ENCODE peak calls at places on chromosome 16, in eight cellular contexts. K is suprapubic skin, S is BE2C, P is NCI-H1105, W is M059J, N is ecto neural progenitor cell, J is anterior cingulate cortex, Q is spleen. Z is an unnamed sample.
A peak's percentile ranks its signal among the peaks of the same experiment; 100 is the strongest.

GRCh38 chr16:23257682-23258081 is 44.4 kb upstream of the SCNN1B start:
- DNase-seq in J (no peak), K (peak; percentile 18), P (no peak), Q (no peak), W (no peak), S (no peak), N (no peak), Z (no peak)

GRCh38 chr16:56569971-56570370 is 5.1 kb downstream of the MT4 start:
- DNase-seq in J (no peak), Q (no peak), P (no peak), S (no peak), W (no peak), K (no peak), N (no peak), Z (no peak)

GRCh38 chr16:12942861-12943260 is 41.5 kb downstream of the SHISA9 start:
- DNase-seq in Q (no peak), J (no peak), S (no peak), P (no peak), W (no peak), K (no peak), N (no peak), Z (no peak)

GRCh38 chr16:66924527-66925321 is 611 bp downstream of the RRAD start:
- DNase-seq in W (no peak), J (no peak), S (peak; percentile 52), K (no peak), P (no peak), N (peak; percentile 80), Q (no peak), Z (no peak)

GRCh38 chr16:80084614-80085013 is 456.2 kb upstream of the DYNLRB2 start:
- DNase-seq in S (no peak), P (no peak), N (peak; percentile 60), K (peak; percentile 62), W (peak; percentile 49), J (no peak), Q (no peak), Z (peak; percentile 29)

GRCh38 chr16:7086842-7087616 is 245.6 kb upstream of the RBFOX1 start:
- DNase-seq in N (peak; percentile 79), W (peak; percentile 5), Q (no peak), S (peak; percentile 19), P (no peak), K (no peak), J (peak; percentile 10), Z (no peak)

GRCh38 chr16:74608944-74609343 is 2.0 kb upstream of the GLG1 start:
- DNase-seq in K (no peak), P (no peak), N (no peak), Q (no peak), J (no peak), S (no peak), W (peak; percentile 53), Z (no peak)

GRCh38 chr16:18803569-18804462 is 2.5 kb upstream of the ARL6IP1 start:
- DNase-seq in K (no peak), S (no peak), J (no peak), W (peak; percentile 45), Q (no peak), P (no peak), N (no peak), Z (peak; percentile 62)

GRCh38 chr16:12437761-12438440 is 365.8 kb downstream of the CPPED1 start:
- DNase-seq in P (no peak), N (no peak), J (no peak), Q (no peak), S (no peak), K (no peak), W (no peak), Z (no peak)

GRCh38 chr16:12217341-12217740 is 240.8 kb downstream of the SNX29 start:
- DNase-seq in K (no peak), S (no peak), N (no peak), W (no peak), P (no peak), J (no peak), Q (no peak), Z (no peak)

GRCh38 chr16:75323928-75324327 is 72.5 kb upstream of the BCAR1 start:
- DNase-seq in Q (no peak), W (peak; percentile 52), J (no peak), S (peak; percentile 36), K (no peak), N (no peak), P (no peak), Z (no peak)

Z was measured in fibroblast of pulmonary artery.